ENCODE peak calls at places on chromosomes 3 and 15, in eight cellular contexts. S is small intestine, F is HS-5, O is foreskin fibroblast, B is ACHN, V is T-helper 1 cell, Y is NCI-H1694 treated with DMSO at 0.1 percent for 48 hours, X is neural crest cell. J is an unnamed sample.

GRCh38 chr3:187319699-187320302 is 28.3 kb upstream of the MASP1 start:
- DNase-seq in S (peak), F (peak), O (peak), B (peak), V (peak), Y (peak), X (peak), J (peak)

GRCh38 chr3:159928071-159928491 is 60.6 kb upstream of the IL12A start:
- DNase-seq in S (no peak), F (no peak), O (peak), B (peak), V (no peak), Y (no peak), X (no peak), J (no peak)

GRCh38 chr3:44962606-44963393 is 13.2 kb downstream of the ZDHHC3 start:
- DNase-seq in S (no peak), F (no peak), O (peak), B (no peak), V (no peak), Y (no peak), X (no peak), J (no peak)

GRCh38 chr15:98946301-98947255 is 61.0 kb downstream of the PGPEP1L start:
- DNase-seq in S (no peak), F (no peak), O (peak), B (no peak), V (no peak), Y (no peak), X (no peak), J (no peak)

GRCh38 chr3:27533718-27534578 is 49.8 kb upstream of the SLC4A7 start:
- DNase-seq in S (peak), F (peak), O (peak), B (peak), V (peak), Y (no peak), X (no peak), J (no peak)

GRCh38 chr3:27623085-27623753 is 98.9 kb downstream of the EOMES start:
- DNase-seq in S (peak), F (no peak), O (peak), B (no peak), V (no peak), Y (no peak), X (no peak), J (no peak)

GRCh38 chr3:32455609-32456428 is 46.8 kb downstream of the CMTM6 start:
- DNase-seq in S (no peak), F (no peak), O (no peak), B (no peak), V (no peak), Y (no peak), X (no peak), J (no peak)

GRCh38 chr3:132730891-132731580 is 8.8 kb upstream of the NPHP3 start:
- DNase-seq in S (peak), F (peak), O (peak), B (peak), V (peak), Y (peak), X (no peak), J (peak)

GRCh38 chr3:67647390-67647878 is 7.0 kb downstream of the SUCLG2 start:
- DNase-seq in S (peak), F (peak), O (peak), B (peak), V (no peak), Y (no peak), X (no peak), J (no peak)

GRCh38 chr3:76308541-76308940 is 523.2 kb upstream of the ZNF717 start:
- DNase-seq in S (no peak), F (no peak), O (peak), B (no peak), V (no peak), Y (no peak), X (no peak), J (no peak)

J was measured in NCI-H526.